ENCODE peak calls at places on chromosomes 2 and 18, in nine cellular contexts. D is NCI-H774; T is putamen; X is mucosa of gallbladder; I is coronary artery; M is KBM-7; R is breast epithelium; P is heart left ventricle; N is effector CD4-positive, alpha-beta T cell. W is an unnamed sample.

GRCh38 chr2:164061129-164061746 is 325.4 kb upstream of the FIGN start:
- DNase-seq in D (peak), M (peak), I (no peak), T (peak), N (no peak), R (no peak), P (peak), X (peak), W (no peak)

GRCh38 chr18:71398530-71398929 is 1109.7 kb downstream of the SOCS6 start:
- DNase-seq in X (peak), M (peak), T (peak), D (peak), N (no peak), R (no peak), I (no peak), P (no peak), W (no peak)

GRCh38 chr2:64130333-64130732 is 13.9 kb downstream of the PELI1 start:
- DNase-seq in I (no peak), D (no peak), T (no peak), N (no peak), P (no peak), M (no peak), R (no peak), X (no peak), W (no peak)

GRCh38 chr2:4507706-4508105 is 804.3 kb downstream of the DCDC2C start:
- DNase-seq in R (no peak), D (peak), I (no peak), N (no peak), X (no peak), T (no peak), P (no peak), M (no peak), W (no peak)

GRCh38 chr2:24558781-24559540 is 67.9 kb downstream of the NCOA1 start:
- DNase-seq in N (no peak), D (no peak), I (no peak), M (no peak), P (no peak), R (no peak), X (no peak), T (no peak), W (no peak)

GRCh38 chr2:74821177-74822124 is 12.5 kb upstream of the HK2 start:
- DNase-seq in M (no peak), P (no peak), I (no peak), D (no peak), X (no peak), R (no peak), N (no peak), T (no peak), W (no peak)

GRCh38 chr2:222930862-222931261 is 70.0 kb downstream of the ACSL3 start:
- DNase-seq in P (no peak), R (no peak), D (no peak), T (no peak), N (no peak), M (no peak), I (no peak), X (no peak), W (no peak)

GRCh38 chr2:227301523-227301922 is 23.5 kb upstream of the MFF start:
- DNase-seq in M (no peak), P (no peak), R (no peak), D (no peak), N (no peak), I (no peak), T (no peak), X (no peak), W (no peak)

GRCh38 chr2:120771556-120772208 is 36.0 kb downstream of the GLI2 start:
- DNase-seq in T (no peak), N (no peak), P (peak), D (no peak), R (no peak), X (no peak), M (no peak), I (no peak), W (no peak)

GRCh38 chr2:48482313-48482712 is 47.6 kb upstream of the STON1 start:
- DNase-seq in M (no peak), T (no peak), X (no peak), R (no peak), N (no peak), P (no peak), I (no peak), D (no peak), W (no peak)

GRCh38 chr2:37816686-37817085 is 108.4 kb upstream of the RMDN2 start:
- DNase-seq in R (no peak), P (no peak), I (no peak), M (peak), D (no peak), N (no peak), X (no peak), T (no peak), W (no peak)

GRCh38 chr2:233556756-233557736 is 9.5 kb downstream of the USP40 start:
- DNase-seq in R (no peak), M (peak), I (no peak), D (no peak), N (no peak), T (no peak), X (no peak), P (no peak), W (no peak)

GRCh38 chr18:32847719-32848118 is 74.9 kb upstream of the KLHL14 start:
- DNase-seq in M (no peak), T (no peak), P (no peak), I (no peak), N (no peak), R (no peak), D (no peak), X (no peak), W (no peak)

GRCh38 chr2:70596293-70596692 is 42.7 kb upstream of the TGFA start:
- DNase-seq in I (no peak), X (no peak), N (no peak), D (no peak), P (no peak), T (no peak), R (no peak), M (no peak), W (no peak)

GRCh38 chr18:44700652-44701051 is 20.0 kb downstream of the SETBP1 start:
- DNase-seq in N (no peak), I (no peak), T (peak), P (no peak), D (no peak), X (peak), M (no peak), R (no peak), W (no peak)

GRCh38 chr2:55048514-55048924 is 1.7 kb downstream of the RTN4 start:
- DNase-seq in N (no peak), P (no peak), X (peak), I (no peak), R (no peak), T (peak), M (no peak), D (no peak), W (no peak)

GRCh38 chr2:18046558-18046957 is 168.1 kb downstream of the KCNS3 start:
- DNase-seq in I (no peak), X (no peak), R (no peak), M (peak), T (no peak), D (no peak), N (no peak), P (peak), W (no peak)

GRCh38 chr2:8303322-8303832 is 378.5 kb upstream of the ID2 start:
- DNase-seq in R (peak), I (no peak), M (peak), P (peak), T (peak), D (no peak), X (peak), N (peak), W (peak)

GRCh38 chr2:176129013-176129796 is at the start of gene HOXD8:
- DNase-seq in T (no peak), R (no peak), I (no peak), M (no peak), P (peak), X (no peak), D (peak), N (no peak), W (no peak)

GRCh38 chr2:229725716-229726346 is 11.5 kb upstream of the DNER start:
- DNase-seq in T (no peak), I (no peak), N (no peak), P (no peak), R (no peak), D (peak), X (no peak), M (no peak), W (no peak)

GRCh38 chr18:55322176-55322735 is 265.7 kb downstream of the TCF4 start:
- DNase-seq in D (peak), T (peak), M (peak), X (peak), R (peak), N (no peak), P (peak), I (peak), W (no peak)

GRCh38 chr2:10303634-10304378 is 1.1 kb downstream of the HPCAL1 start:
- DNase-seq in T (no peak), X (peak), I (no peak), R (no peak), D (no peak), M (peak), N (peak), P (peak), W (peak)

GRCh38 chr2:36756438-36756837 is 59.9 kb downstream of the VIT start:
- DNase-seq in X (no peak), P (no peak), I (no peak), N (no peak), D (no peak), R (no peak), T (no peak), M (no peak), W (no peak)